ENCODE peak calls at places on chromosome 3, in ten cellular contexts. One of them, this sample, is unnamed.

GRCh38 chr3:77475545-77475944 is 435.6 kb downstream of the ROBO2 start:
- DNase-seq in H1: no peak
- DNase-seq in ovary: no peak
- DNase-seq in PC-3: no peak
- DNase-seq in OCI-LY7: no peak
- DNase-seq in thoracic aorta: no peak
- DNase-seq in Karpas-422: peak
- DNase-seq in hepatocyte: no peak
- DNase-seq in testis: no peak
- DNase-seq in mammary epithelial cell: no peak
- DNase-seq in this sample: no peak

GRCh38 chr3:63912768-63913588 is 795 bp upstream of the SCAANT1 start:
- DNase-seq in H1: no peak
- DNase-seq in ovary: peak
- DNase-seq in PC-3: peak
- DNase-seq in OCI-LY7: peak
- DNase-seq in thoracic aorta: no peak
- DNase-seq in Karpas-422: peak
- DNase-seq in hepatocyte: peak
- DNase-seq in testis: peak
- DNase-seq in mammary epithelial cell: peak
- DNase-seq in this sample: peak

GRCh38 chr3:136988651-136989050 is 30.9 kb downstream of the IL20RB start:
- DNase-seq in H1: no peak
- DNase-seq in ovary: no peak
- DNase-seq in PC-3: no peak
- DNase-seq in OCI-LY7: no peak
- DNase-seq in thoracic aorta: no peak
- DNase-seq in Karpas-422: no peak
- DNase-seq in hepatocyte: no peak
- DNase-seq in testis: no peak
- DNase-seq in mammary epithelial cell: no peak
- DNase-seq in this sample: no peak

GRCh38 chr3:8324727-8325126 is 176.9 kb upstream of the LMCD1 start:
- DNase-seq in H1: no peak
- DNase-seq in ovary: no peak
- DNase-seq in PC-3: peak
- DNase-seq in OCI-LY7: peak
- DNase-seq in thoracic aorta: no peak
- DNase-seq in Karpas-422: peak
- DNase-seq in hepatocyte: peak
- DNase-seq in testis: peak
- DNase-seq in mammary epithelial cell: peak
- DNase-seq in this sample: peak

GRCh38 chr3:161893972-161894371 is 397.4 kb downstream of the OTOL1 start:
- DNase-seq in H1: no peak
- DNase-seq in ovary: no peak
- DNase-seq in PC-3: peak
- DNase-seq in OCI-LY7: no peak
- DNase-seq in thoracic aorta: no peak
- DNase-seq in Karpas-422: no peak
- DNase-seq in hepatocyte: no peak
- DNase-seq in testis: no peak
- DNase-seq in mammary epithelial cell: no peak
- DNase-seq in this sample: peak

GRCh38 chr3:60972599-60972998 is 278.7 kb downstream of the FHIT start:
- DNase-seq in H1: no peak
- DNase-seq in ovary: no peak
- DNase-seq in PC-3: no peak
- DNase-seq in OCI-LY7: no peak
- DNase-seq in thoracic aorta: no peak
- DNase-seq in Karpas-422: no peak
- DNase-seq in hepatocyte: no peak
- DNase-seq in testis: no peak
- DNase-seq in mammary epithelial cell: no peak
- DNase-seq in this sample: no peak

GRCh38 chr3:171317133-171317532 is 143.1 kb downstream of the TNIK start:
- DNase-seq in H1: no peak
- DNase-seq in ovary: no peak
- DNase-seq in PC-3: no peak
- DNase-seq in OCI-LY7: no peak
- DNase-seq in thoracic aorta: no peak
- DNase-seq in Karpas-422: no peak
- DNase-seq in hepatocyte: no peak
- DNase-seq in testis: peak
- DNase-seq in mammary epithelial cell: no peak
- DNase-seq in this sample: no peak

GRCh38 chr3:171028025-171028778 is 1.7 kb upstream of the SLC2A2 start:
- DNase-seq in H1: peak
- DNase-seq in ovary: peak
- DNase-seq in PC-3: no peak
- DNase-seq in OCI-LY7: no peak
- DNase-seq in thoracic aorta: no peak
- DNase-seq in Karpas-422: no peak
- DNase-seq in hepatocyte: peak
- DNase-seq in testis: peak
- DNase-seq in mammary epithelial cell: peak
- DNase-seq in this sample: peak

GRCh38 chr3:43055806-43056770 is 49.8 kb downstream of the POMGNT2 start:
- DNase-seq in H1: no peak
- DNase-seq in ovary: no peak
- DNase-seq in PC-3: no peak
- DNase-seq in OCI-LY7: no peak
- DNase-seq in thoracic aorta: no peak
- DNase-seq in Karpas-422: no peak
- DNase-seq in hepatocyte: no peak
- DNase-seq in testis: no peak
- DNase-seq in mammary epithelial cell: no peak
- DNase-seq in this sample: no peak

DNA sequence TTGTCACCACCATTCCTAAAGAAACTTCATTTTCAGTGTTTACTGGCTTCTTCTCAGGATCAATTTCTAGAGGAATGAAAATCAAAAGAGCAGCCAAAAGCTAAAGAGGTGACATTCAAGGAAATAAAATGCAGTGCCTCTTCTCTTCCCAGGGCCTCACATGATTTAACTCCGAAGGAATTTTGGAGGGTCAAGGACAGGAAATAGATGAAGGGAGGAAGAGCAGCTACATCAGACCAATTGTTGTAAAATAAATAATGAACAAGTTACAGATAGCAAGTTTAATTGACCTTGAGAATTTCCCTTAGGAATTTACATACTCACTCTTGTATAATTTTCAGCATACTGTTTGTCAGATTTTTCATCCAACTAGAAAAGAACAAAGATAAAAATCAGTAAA is 78.1 kb downstream of the LRRFIP2 start:
- DNase-seq in H1: no peak
- DNase-seq in ovary: no peak
- DNase-seq in PC-3: peak
- DNase-seq in OCI-LY7: no peak
- DNase-seq in thoracic aorta: no peak
- DNase-seq in Karpas-422: no peak
- DNase-seq in hepatocyte: no peak
- DNase-seq in testis: no peak
- DNase-seq in mammary epithelial cell: no peak
- DNase-seq in this sample: peak
- H3K27ac ChIP-seq in H1: no peak
- H3K27ac ChIP-seq in ovary: peak
- H3K27ac ChIP-seq in PC-3: no peak
- H3K27ac ChIP-seq in OCI-LY7: no peak
- H3K27ac ChIP-seq in thoracic aorta: no peak
- H3K27ac ChIP-seq in Karpas-422: no peak
- H3K27ac ChIP-seq in hepatocyte: no peak
- H3K27ac ChIP-seq in testis: peak
- H3K27ac ChIP-seq in mammary epithelial cell: no peak
- H3K27ac ChIP-seq in this sample: peak

GRCh38 chr3:11509175-11510000 is 134.3 kb downstream of the VGLL4 start:
- DNase-seq in H1: no peak
- DNase-seq in ovary: peak
- DNase-seq in PC-3: peak
- DNase-seq in OCI-LY7: peak
- DNase-seq in thoracic aorta: peak
- DNase-seq in Karpas-422: no peak
- DNase-seq in hepatocyte: peak
- DNase-seq in testis: peak
- DNase-seq in mammary epithelial cell: no peak
- DNase-seq in this sample: peak
- H3K4me3 ChIP-seq in H1: no peak
- H3K4me3 ChIP-seq in ovary: no peak
- H3K4me3 ChIP-seq in PC-3: no peak
- H3K4me3 ChIP-seq in OCI-LY7: peak
- H3K4me3 ChIP-seq in thoracic aorta: peak
- H3K4me3 ChIP-seq in Karpas-422: no peak
- H3K4me3 ChIP-seq in hepatocyte: no peak
- H3K4me3 ChIP-seq in testis: no peak
- H3K4me3 ChIP-seq in mammary epithelial cell: no peak
- H3K4me3 ChIP-seq in this sample: peak

GRCh38 chr3:30498587-30498967 is 107.8 kb upstream of the TGFBR2 start:
- DNase-seq in H1: no peak
- DNase-seq in ovary: no peak
- DNase-seq in PC-3: no peak
- DNase-seq in OCI-LY7: no peak
- DNase-seq in thoracic aorta: no peak
- DNase-seq in Karpas-422: no peak
- DNase-seq in hepatocyte: no peak
- DNase-seq in testis: no peak
- DNase-seq in mammary epithelial cell: no peak
- DNase-seq in this sample: no peak

GRCh38 chr3:30492581-30493192 is 113.7 kb upstream of the TGFBR2 start:
- DNase-seq in H1: no peak
- DNase-seq in ovary: no peak
- DNase-seq in PC-3: peak
- DNase-seq in OCI-LY7: no peak
- DNase-seq in thoracic aorta: no peak
- DNase-seq in Karpas-422: no peak
- DNase-seq in hepatocyte: no peak
- DNase-seq in testis: no peak
- DNase-seq in mammary epithelial cell: peak
- DNase-seq in this sample: peak

GRCh38 chr3:30493912-30494311 is 112.5 kb upstream of the TGFBR2 start:
- DNase-seq in H1: no peak
- DNase-seq in ovary: no peak
- DNase-seq in PC-3: no peak
- DNase-seq in OCI-LY7: no peak
- DNase-seq in thoracic aorta: no peak
- DNase-seq in Karpas-422: no peak
- DNase-seq in hepatocyte: no peak
- DNase-seq in testis: no peak
- DNase-seq in mammary epithelial cell: peak
- DNase-seq in this sample: peak

GRCh38 chr3:30496496-30496966 is 109.9 kb upstream of the TGFBR2 start:
- DNase-seq in H1: no peak
- DNase-seq in ovary: no peak
- DNase-seq in PC-3: peak
- DNase-seq in OCI-LY7: no peak
- DNase-seq in thoracic aorta: no peak
- DNase-seq in Karpas-422: no peak
- DNase-seq in hepatocyte: peak
- DNase-seq in testis: no peak
- DNase-seq in mammary epithelial cell: peak
- DNase-seq in this sample: peak

DNA sequence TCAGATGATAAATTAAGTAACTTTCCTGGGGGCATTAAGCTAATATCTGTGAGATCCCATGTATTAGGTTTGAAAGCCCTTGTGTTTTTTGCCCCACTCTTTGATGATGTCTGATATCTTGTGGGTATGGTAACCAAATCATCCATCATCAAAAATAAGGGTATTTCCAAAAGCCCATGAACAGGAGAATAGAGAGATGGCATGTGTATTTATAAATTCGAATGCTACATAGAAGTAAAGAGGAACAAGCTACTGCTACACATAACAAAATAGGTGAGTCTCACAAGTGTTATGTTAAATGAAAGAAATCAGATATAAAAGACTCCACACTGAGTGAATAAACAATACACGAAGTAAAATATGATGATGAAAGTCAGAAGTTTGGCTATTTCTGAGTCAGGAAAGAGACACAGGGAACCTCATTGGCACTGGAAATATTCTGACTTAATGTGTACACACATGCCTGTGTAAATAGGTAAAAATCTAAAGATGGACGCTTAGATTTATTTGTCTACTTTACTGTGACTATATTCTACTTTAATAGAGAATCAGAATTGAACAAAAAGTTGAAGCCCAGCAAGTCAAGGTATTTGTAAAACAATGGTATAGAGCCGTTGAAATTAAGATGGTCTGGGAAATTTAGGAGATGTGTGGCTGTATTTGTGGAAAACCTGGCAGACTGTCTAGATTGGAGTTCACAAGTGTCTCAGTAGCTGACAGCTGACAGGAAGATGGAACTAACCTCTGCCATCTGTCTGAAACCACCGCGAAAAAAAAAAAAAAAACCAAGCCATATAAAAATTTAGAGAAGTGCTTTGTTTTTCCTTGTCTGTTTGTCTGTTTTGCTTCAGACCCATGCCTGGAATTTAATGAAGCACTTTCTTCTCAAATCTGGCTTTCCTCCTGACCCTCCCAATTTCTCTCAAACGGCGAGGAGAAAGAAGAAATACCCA is 111.0 kb upstream of the TGFBR2 start:
- DNase-seq in H1: no peak
- DNase-seq in ovary: no peak
- DNase-seq in PC-3: peak
- DNase-seq in OCI-LY7: no peak
- DNase-seq in thoracic aorta: no peak
- DNase-seq in Karpas-422: no peak
- DNase-seq in hepatocyte: no peak
- DNase-seq in testis: no peak
- DNase-seq in mammary epithelial cell: no peak
- DNase-seq in this sample: no peak
- H3K27ac ChIP-seq in H1: no peak
- H3K27ac ChIP-seq in ovary: no peak
- H3K27ac ChIP-seq in PC-3: no peak
- H3K27ac ChIP-seq in OCI-LY7: no peak
- H3K27ac ChIP-seq in thoracic aorta: peak
- H3K27ac ChIP-seq in Karpas-422: no peak
- H3K27ac ChIP-seq in hepatocyte: peak
- H3K27ac ChIP-seq in testis: peak
- H3K27ac ChIP-seq in mammary epithelial cell: no peak
- H3K27ac ChIP-seq in this sample: peak

DNA sequence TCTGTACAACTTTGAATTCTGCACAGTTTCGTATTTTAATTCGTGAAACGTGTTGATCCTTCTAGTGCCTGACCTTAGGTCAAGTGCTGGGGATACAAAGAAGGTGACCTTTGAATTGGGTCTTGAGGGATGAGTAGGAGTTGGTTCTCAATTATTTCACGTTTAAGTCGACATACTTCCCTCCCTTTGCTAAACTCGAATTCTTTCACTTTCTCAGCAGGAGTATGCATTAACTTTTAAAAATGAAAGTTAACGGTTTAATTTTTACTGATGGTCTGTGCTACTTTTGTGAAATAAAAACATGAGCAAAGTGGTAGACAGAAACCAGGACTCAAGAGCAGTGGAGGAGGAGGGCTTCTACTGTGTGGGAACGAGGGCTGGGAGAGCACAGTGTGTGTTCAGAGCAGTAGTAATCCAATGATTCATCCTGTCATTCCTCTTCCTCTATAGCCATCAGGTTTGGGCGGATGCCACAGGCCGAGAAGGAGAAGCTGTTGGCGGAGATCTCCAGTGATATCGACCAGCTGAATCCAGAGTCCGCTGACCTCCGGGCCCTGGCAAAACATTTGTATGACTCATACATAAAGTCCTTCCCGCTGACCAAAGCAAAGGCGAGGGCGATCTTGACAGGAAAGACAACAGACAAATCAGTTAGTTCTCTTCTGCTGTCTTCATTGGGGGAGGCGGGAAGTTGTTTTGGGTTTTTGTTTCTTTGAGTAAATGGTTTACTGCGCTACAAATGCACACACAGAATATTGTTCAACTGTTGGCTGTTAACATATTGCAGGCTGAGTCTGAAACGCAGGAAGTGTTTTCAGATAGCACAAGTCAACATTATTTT is 78.6 kb upstream of the TSEN2 start:
- DNase-seq in H1: no peak
- DNase-seq in ovary: peak
- DNase-seq in PC-3: peak
- DNase-seq in OCI-LY7: no peak
- DNase-seq in thoracic aorta: peak
- DNase-seq in Karpas-422: no peak
- DNase-seq in hepatocyte: peak
- DNase-seq in testis: peak
- DNase-seq in mammary epithelial cell: peak
- DNase-seq in this sample: peak
- H3K4me3 ChIP-seq in H1: no peak
- H3K4me3 ChIP-seq in ovary: no peak
- H3K4me3 ChIP-seq in PC-3: peak
- H3K4me3 ChIP-seq in OCI-LY7: no peak
- H3K4me3 ChIP-seq in thoracic aorta: peak
- H3K4me3 ChIP-seq in Karpas-422: no peak
- H3K4me3 ChIP-seq in hepatocyte: no peak
- H3K4me3 ChIP-seq in testis: no peak
- H3K4me3 ChIP-seq in mammary epithelial cell: no peak
- H3K4me3 ChIP-seq in this sample: peak

This sample was measured in astrocyte.